ENCODE peak calls at places on chromosomes 12 and 14, in four cellular contexts. X is heart right ventricle, R is SHP77, T is RPMI8226. H is an unnamed sample.
A peak's percentile ranks its signal among the peaks of the same experiment; 100 is the strongest.

GRCh38 chr12:102748704-102749103 is 168.3 kb downstream of the PAH start:
- DNase-seq in X (no peak), R (no peak), T (no peak), H (no peak)

GRCh38 chr12:45477526-45477925 is 252.0 kb upstream of the ARID2 start:
- DNase-seq in X (no peak), R (no peak), T (no peak), H (no peak)

GRCh38 chr12:43893670-43894069 is 57.8 kb downstream of the TMEM117 start:
- DNase-seq in X (no peak), R (no peak), T (no peak), H (no peak)

GRCh38 chr12:55058082-55058481 is 38.3 kb downstream of the NEUROD4 start:
- DNase-seq in X (no peak), R (no peak), T (no peak), H (no peak)

GRCh38 chr14:104749111-104749649 is 3.8 kb upstream of the SIVA1 start:
- DNase-seq in X (no peak), R (peak; percentile 37), T (peak; percentile 58), H (no peak)

GRCh38 chr12:88958961-88959360 is 378.7 kb upstream of the KITLG start:
- DNase-seq in X (no peak), R (peak; percentile 62), T (no peak), H (no peak)

GRCh38 chr12:77894548-77894947 is 63.9 kb downstream of the NAV3 start:
- DNase-seq in X (no peak), R (no peak), T (no peak), H (no peak)

GRCh38 chr12:107490000-107490399 is 195.6 kb upstream of the PWP1 start:
- DNase-seq in X (no peak), R (no peak), T (no peak), H (peak; percentile 14)

GRCh38 chr14:101492716-101493115 is 68.6 kb upstream of the DIO3 start:
- DNase-seq in X (no peak), R (no peak), T (no peak), H (no peak)

GRCh38 chr12:94592080-94592479 is 58.3 kb downstream of the TMCC3 start:
- DNase-seq in X (peak; percentile 25), R (no peak), T (no peak), H (no peak)

GRCh38 chr12:113683566-113683965 is 211.9 kb upstream of the LHX5 start:
- DNase-seq in X (no peak), R (peak; percentile 41), T (no peak), H (no peak)

GRCh38 chr14:67733609-67734008 is 31.9 kb downstream of the RDH12 start:
- DNase-seq in X (no peak), R (peak; percentile 62), T (no peak), H (no peak)

GRCh38 chr12:7304456-7304855 is 584 bp downstream of the ACSM4 start:
- DNase-seq in X (no peak), R (no peak), T (no peak), H (no peak)

GRCh38 chr12:6432991-6433390 is 11.8 kb upstream of the CD27 start:
- DNase-seq in X (no peak), R (no peak), T (no peak), H (no peak)

GRCh38 chr12:117026343-117026742 is 72.9 kb downstream of the TESC start:
- DNase-seq in X (no peak), R (no peak), T (no peak), H (no peak)

GRCh38 chr12:29314421-29314820 is 66.6 kb downstream of the ERGIC2 start:
- DNase-seq in X (no peak), R (no peak), T (no peak), H (no peak)

GRCh38 chr12:90028620-90029051 is 320.0 kb upstream of the ATP2B1 start:
- DNase-seq in X (no peak), R (no peak), T (no peak), H (no peak)

GRCh38 chr14:100107236-100107635 is 42.0 kb downstream of the EVL start:
- DNase-seq in X (no peak), R (no peak), T (no peak), H (no peak)

GRCh38 chr12:64806593-64806992 is 17.9 kb upstream of the TBC1D30 start:
- DNase-seq in X (no peak), R (no peak), T (no peak), H (no peak)

GRCh38 chr12:90024261-90024660 is 315.6 kb upstream of the ATP2B1 start:
- DNase-seq in X (no peak), R (no peak), T (no peak), H (no peak)

GRCh38 chr14:62031504-62031903 is 269.3 kb downstream of the SNAPC1 start:
- DNase-seq in X (no peak), R (no peak), T (no peak), H (no peak)

GRCh38 chr12:1575287-1575798 is 19.0 kb downstream of the FBXL14 start:
- DNase-seq in X (no peak), R (no peak), T (no peak), H (peak; percentile 50)

GRCh38 chr12:89073027-89073398 is 279.3 kb downstream of the DUSP6 start:
- DNase-seq in X (no peak), R (no peak), T (no peak), H (no peak)

GRCh38 chr12:113196996-113197395 is 11.5 kb downstream of the RITA1 start:
- DNase-seq in X (peak; percentile 80), R (peak; percentile 59), T (peak; percentile 83), H (peak; percentile 27)

GRCh38 chr12:51814311-51815088 is 34.0 kb downstream of the FIGNL2 start:
- DNase-seq in X (peak; percentile 73), R (peak; percentile 72), T (peak; percentile 75), H (peak; percentile 20)

GRCh38 chr12:94805749-94806148 is 155.4 kb upstream of the TMCC3 start:
- DNase-seq in X (no peak), R (no peak), T (no peak), H (no peak)

GRCh38 chr12:117686911-117687377 is 281.8 kb downstream of the KSR2 start:
- DNase-seq in X (no peak), R (peak; percentile 28), T (no peak), H (no peak)

GRCh38 chr12:45827974-45828373 is 98.5 kb downstream of the ARID2 start:
- DNase-seq in X (no peak), R (no peak), T (no peak), H (no peak)

GRCh38 chr14:27862684-27863083 is 903.9 kb upstream of the FOXG1 start:
- DNase-seq in X (no peak), R (no peak), T (no peak), H (no peak)

GRCh38 chr14:96167224-96168148 is 37.2 kb upstream of the BDKRB2 start:
- DNase-seq in X (no peak), R (no peak), T (no peak), H (no peak)

GRCh38 chr12:22526836-22527235 is 17.5 kb downstream of the C2CD5 start:
- DNase-seq in X (no peak), R (no peak), T (no peak), H (no peak)